ENCODE peak calls at places on chromosomes 3 and 15, in seven cellular contexts. O is left cardiac atrium, T is upper lobe of right lung, Q is AG04450, N is activated T-helper 1 cell treated with Interleukin-2 at 50 U/mL for 16 hours, H is astrocyte of the spinal cord, F is RPMI7951. I is an unnamed sample.

GRCh38 chr3:37934631-37935289 is 55.8 kb upstream of the VILL start:
- DNase-seq in T (no peak), Q (no peak), H (peak), N (no peak), F (no peak), O (no peak), I (no peak)

GRCh38 chr15:92122259-92122658 is 268.8 kb downstream of the SLCO3A1 start:
- DNase-seq in Q (no peak), T (no peak), H (no peak), F (no peak), N (no peak), O (no peak), I (no peak)

GRCh38 chr3:87311309-87311708 is 34.9 kb upstream of the POU1F1 start:
- DNase-seq in Q (no peak), H (peak), O (no peak), T (no peak), F (peak), N (no peak), I (no peak)

GRCh38 chr15:78207110-78207458 is 27.3 kb downstream of the ACSBG1 start:
- DNase-seq in N (no peak), Q (no peak), O (no peak), T (no peak), H (no peak), F (no peak), I (no peak)

GRCh38 chr3:40930131-40930538 is 269.2 kb upstream of the CTNNB1 start:
- DNase-seq in Q (no peak), O (no peak), H (no peak), T (peak), N (no peak), F (peak), I (no peak)

GRCh38 chr3:14152233-14152962 is 26.0 kb downstream of the XPC start:
- DNase-seq in Q (no peak), O (no peak), T (no peak), F (no peak), H (no peak), N (no peak), I (peak)

GRCh38 chr3:128490650-128491070 is 2.3 kb downstream of the GATA2 start:
- DNase-seq in H (no peak), N (no peak), O (no peak), F (no peak), T (peak), Q (no peak), I (no peak)

GRCh38 chr15:29124581-29125381 is 144.8 kb downstream of the NSMCE3 start:
- DNase-seq in H (peak), T (no peak), F (no peak), N (no peak), O (peak), Q (no peak), I (no peak)

GRCh38 chr3:124786491-124787241 is 56.4 kb downstream of the UMPS start:
- DNase-seq in F (peak), T (no peak), Q (no peak), O (no peak), N (no peak), H (peak), I (no peak)

GRCh38 chr3:125381743-125382142 is 6.6 kb upstream of the ZNF148 start:
- DNase-seq in H (peak), N (no peak), Q (no peak), O (no peak), T (no peak), F (peak), I (no peak)

GRCh38 chr3:45003859-45004258 is 22.2 kb upstream of the CLEC3B start:
- DNase-seq in N (no peak), Q (no peak), T (no peak), O (no peak), H (no peak), F (no peak), I (no peak)

GRCh38 chr15:40416056-40416455 is 10.5 kb downstream of the IVD start:
- DNase-seq in T (no peak), F (no peak), O (no peak), N (no peak), Q (no peak), H (no peak), I (no peak)

GRCh38 chr3:129461022-129461421 is 21.0 kb downstream of the IFT122 start:
- DNase-seq in H (peak), F (peak), Q (peak), T (no peak), O (no peak), N (no peak), I (no peak)

GRCh38 chr3:126530171-126531050 is 6.5 kb downstream of the CHST13 start:
- DNase-seq in Q (no peak), T (peak), O (peak), F (peak), N (no peak), H (no peak), I (no peak)

GRCh38 chr3:170410428-170411029 is 8.1 kb upstream of the CLDN11 start:
- DNase-seq in Q (no peak), F (peak), O (no peak), N (no peak), T (no peak), H (peak), I (no peak)

GRCh38 chr3:189139631-189140030 is 32.1 kb upstream of the TPRG1 start:
- DNase-seq in T (no peak), Q (no peak), F (no peak), N (no peak), H (no peak), O (no peak), I (no peak)

GRCh38 chr15:68528891-68529290 is 49.9 kb upstream of the CORO2B start:
- DNase-seq in F (peak), O (no peak), H (peak), N (no peak), T (no peak), Q (no peak), I (no peak)

GRCh38 chr3:51550080-51550819 is 11.7 kb downstream of the RAD54L2 start:
- DNase-seq in T (no peak), N (no peak), F (no peak), O (no peak), Q (no peak), H (no peak), I (no peak)

GRCh38 chr3:56822501-56822900 is 20.8 kb upstream of the ARHGEF3 start:
- DNase-seq in N (no peak), F (no peak), T (no peak), Q (no peak), O (no peak), H (no peak), I (no peak)

I was measured in mesenteric fat pad.